ENCODE peak calls at places on chromosomes 7 and 10, in four cellular contexts. F is left ventricle myocardium inferior; A is nucleus accumbens; Q is naive thymus-derived CD4-positive, alpha-beta T cell. T is an unnamed sample.

GRCh38 chr7:143376396-143376795 is 4.7 kb upstream of the ZYX start:
- DNase-seq in Q (no peak), F (no peak), A (no peak), T (no peak)

GRCh38 chr7:101804642-101805401 is 12.6 kb upstream of the CUX1 start:
- DNase-seq in F (no peak), A (no peak), Q (no peak), T (no peak)

GRCh38 chr7:41993173-41993867 is 243.7 kb downstream of the GLI3 start:
- DNase-seq in Q (no peak), F (no peak), A (no peak), T (no peak)

GRCh38 chr10:100186253-100186780 is 488 bp upstream of the ERLIN1 start:
- DNase-seq in F (peak), Q (no peak), A (no peak), T (no peak)

GRCh38 chr10:77756319-77757232 is 119.0 kb upstream of the KCNMA1 start:
- DNase-seq in Q (no peak), F (no peak), A (no peak), T (peak)

GRCh38 chr10:88707429-88708110 is 1.5 kb downstream of the LIPK start:
- DNase-seq in F (no peak), Q (no peak), A (no peak), T (no peak)

GRCh38 chr10:81920213-81920829 is 45.3 kb downstream of the NRG3 start:
- DNase-seq in Q (no peak), F (no peak), A (no peak), T (no peak)

GRCh38 chr10:132798876-132799275 is 12.9 kb upstream of the NKX6-2 start:
- DNase-seq in F (no peak), A (no peak), Q (no peak), T (no peak)

GRCh38 chr10:106577266-106577665 is 587.2 kb downstream of the SORCS1 start:
- DNase-seq in A (peak), F (no peak), Q (no peak), T (no peak)

GRCh38 chr7:111083423-111083822 is 7.5 kb upstream of the LRRN3 start:
- DNase-seq in A (no peak), F (no peak), Q (peak), T (no peak)

GRCh38 chr10:83182076-83182475 is 957.2 kb upstream of the GHITM start:
- DNase-seq in Q (no peak), F (no peak), A (no peak), T (no peak)

GRCh38 chr10:34538291-34538829 is 276.7 kb downstream of the PARD3 start:
- DNase-seq in F (no peak), Q (no peak), A (no peak), T (peak)

GRCh38 chr7:155590215-155591023 is 44.1 kb upstream of the CNPY1 start:
- DNase-seq in Q (no peak), F (peak), A (no peak), T (peak)

GRCh38 chr10:5550250-5550545 is 25.4 kb downstream of the CALML3 start:
- DNase-seq in Q (no peak), F (peak), A (no peak), T (no peak)

GRCh38 chr7:49852619-49853462 is 79.4 kb downstream of the VWC2 start:
- DNase-seq in Q (no peak), F (no peak), A (peak), T (no peak)